ENCODE peak calls at places on chromosomes 6 and 20, in eight cellular contexts. I is tibial nerve, X is H1, Q is A549, G is tibial artery, L is colonic mucosa, T is left ventricle myocardium inferior, Y is stomach. J is an unnamed sample.

GRCh38 chr6:39184906-39185580 is 44.2 kb downstream of the KCNK5 start:
- DNase-seq in I (no peak), L (peak; percentile 90), X (no peak), Q (no peak), Y (peak; percentile 67), T (no peak), G (no peak), J (no peak)

GRCh38 chr6:165884813-165885765 is 222.0 kb upstream of the PDE10A start:
- DNase-seq in I (peak; percentile 74), Y (peak; percentile 83), T (peak; percentile 81), L (peak; percentile 71), G (peak; percentile 74), Q (peak; percentile 52), X (peak; percentile 94), J (peak; percentile 73)

GRCh38 chr6:135052939-135053338 is 1.7 kb downstream of the HBS1L start:
- DNase-seq in X (no peak), I (no peak), L (no peak), Y (no peak), G (no peak), Q (no peak), T (no peak), J (no peak)

GRCh38 chr6:121823437-121823851 is 388.0 kb downstream of the GJA1 start:
- DNase-seq in Y (no peak), G (no peak), L (no peak), X (no peak), T (no peak), Q (no peak), I (no peak), J (no peak)

GRCh38 chr6:41767112-41767946 is 12.4 kb downstream of the FRS3 start:
- DNase-seq in I (no peak), G (no peak), L (peak; percentile 68), T (peak; percentile 31), Q (no peak), X (no peak), Y (peak; percentile 86), J (no peak)

GRCh38 chr6:111727798-111728197 is 122.1 kb upstream of the TRAF3IP2 start:
- DNase-seq in Y (no peak), L (no peak), G (no peak), T (no peak), Q (no peak), I (no peak), X (no peak), J (no peak)

GRCh38 chr6:133411757-133412156 is 170.6 kb downstream of the EYA4 start:
- DNase-seq in I (no peak), Y (no peak), L (no peak), X (no peak), G (no peak), Q (no peak), T (no peak), J (no peak)

GRCh38 chr6:154112181-154112809 is 73.3 kb downstream of the OPRM1 start:
- DNase-seq in G (no peak), T (no peak), X (no peak), Q (no peak), L (no peak), Y (no peak), I (no peak), J (no peak)

GRCh38 chr20:23062632-23063031 is 13.2 kb upstream of the THBD start:
- DNase-seq in Q (no peak), T (no peak), X (no peak), L (no peak), G (no peak), I (no peak), Y (no peak), J (no peak)

GRCh38 chr6:27865952-27866369 is 46.2 kb downstream of the OR2B2 start:
- DNase-seq in Q (no peak), X (peak; percentile 71), G (no peak), I (no peak), T (no peak), Y (no peak), L (peak; percentile 58), J (no peak)

GRCh38 chr20:59788196-59788735 is 145.2 kb downstream of the SYCP2 start:
- DNase-seq in X (no peak), G (peak; percentile 35), I (no peak), L (no peak), Y (peak; percentile 9), Q (no peak), T (no peak), J (no peak)

GRCh38 chr6:42787018-42787611 is 5.3 kb downstream of the BICRAL start:
- DNase-seq in T (no peak), Q (no peak), Y (no peak), L (no peak), G (no peak), I (no peak), X (no peak), J (no peak)

GRCh38 chr20:53805895-53806384 is 212.3 kb upstream of the ZNF217 start:
- DNase-seq in X (no peak), G (no peak), L (peak; percentile 59), Y (no peak), T (no peak), Q (peak; percentile 82), I (no peak), J (no peak)

GRCh38 chr20:461254-462198 is 807 bp downstream of the TBC1D20 start:
- DNase-seq in X (peak; percentile 70), I (peak; percentile 18), G (no peak), Y (peak; percentile 51), Q (peak; percentile 76), T (peak; percentile 48), L (peak; percentile 56), J (peak; percentile 58)

GRCh38 chr6:19759117-19759880 is 77.9 kb upstream of the ID4 start:
- DNase-seq in G (no peak), I (no peak), X (no peak), T (no peak), Y (no peak), L (no peak), Q (no peak), J (no peak)

GRCh38 chr20:63322146-63322922 is 29.3 kb downstream of the COL20A1 start:
- DNase-seq in Q (no peak), I (no peak), T (no peak), Y (no peak), G (peak; percentile 55), X (no peak), L (no peak), J (peak; percentile 9)

GRCh38 chr6:90028080-90028778 is 134.0 kb downstream of the GJA10 start:
- DNase-seq in G (no peak), X (no peak), I (no peak), T (no peak), Y (no peak), Q (no peak), L (no peak), J (no peak)

GRCh38 chr20:38143238-38143645 is 21.8 kb downstream of the TGM2 start:
- DNase-seq in Y (no peak), Q (peak; percentile 65), G (no peak), L (peak; percentile 83), I (no peak), T (no peak), X (no peak), J (no peak)

GRCh38 chr6:816510-817084 is 123.7 kb upstream of the EXOC2 start:
- DNase-seq in Y (no peak), T (no peak), G (no peak), Q (no peak), X (no peak), L (no peak), I (no peak), J (no peak)

GRCh38 chr6:52523363-52524207 is 53.3 kb downstream of the TRAM2 start:
- DNase-seq in Q (no peak), L (no peak), T (no peak), X (no peak), Y (no peak), G (no peak), I (no peak), J (no peak)

DNA sequence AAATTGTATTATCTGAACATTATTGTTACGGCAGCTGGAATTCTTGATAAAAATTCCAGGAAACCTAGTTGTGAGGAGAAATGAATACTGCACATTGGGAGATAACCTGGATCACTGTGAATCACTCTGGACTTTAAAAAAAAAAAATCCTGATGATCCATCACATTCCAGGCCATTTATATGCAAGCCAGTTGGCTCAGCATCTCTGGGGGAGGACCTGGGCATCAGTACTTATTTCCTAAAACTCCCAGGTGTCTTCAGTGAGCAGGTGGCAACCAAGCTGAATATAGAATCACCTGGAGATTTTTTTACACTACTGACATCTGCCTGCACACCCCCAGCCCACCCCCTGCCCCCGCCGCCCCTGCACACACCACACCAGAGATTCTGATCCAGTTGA is 39.1 kb upstream of the SIRT5 start:
- DNase-seq in I (no peak), L (no peak), X (no peak), Q (no peak), T (no peak), G (no peak), Y (no peak), J (no peak)
- H3K4me1 ChIP-seq in I (no peaks in the 10 kb centered on the region), L (no peaks in the 10 kb centered on the region), X (peaks cover 12% of the 10 kb centered on the region), Q (no peaks in the 10 kb centered on the region), T (peaks cover 24% of the 10 kb centered on the region), G (no peaks in the 10 kb centered on the region), Y (no peaks in the 10 kb centered on the region), J (no peaks in the 10 kb centered on the region)

DNA sequence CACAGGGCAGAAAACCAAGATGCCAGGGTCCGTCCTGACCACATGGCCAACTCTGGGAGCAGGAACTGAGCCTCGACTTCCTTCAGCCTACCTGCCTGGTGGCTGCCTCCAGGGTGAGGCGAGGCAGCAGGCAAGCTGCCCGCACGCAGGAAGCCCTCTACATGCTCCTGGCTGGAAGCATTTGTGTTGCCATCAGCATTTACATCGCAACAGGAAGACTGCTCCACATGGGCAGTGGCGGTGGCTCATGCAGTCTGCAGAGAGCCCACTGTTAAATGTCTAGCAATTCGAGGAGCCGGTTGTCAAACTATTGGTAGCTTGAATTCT is 233.8 kb downstream of the SYNDIG1 start:
- DNase-seq in I (no peak), X (no peak), T (no peak), Q (no peak), L (no peak), G (no peak), Y (no peak), J (no peak)
- H3K27ac ChIP-seq in I (no peak overlapping the region), X (no peak overlapping the region), T (no peak overlapping the region), Q (no peak overlapping the region), L (no peak overlapping the region), G (no peak overlapping the region), Y (no peak overlapping the region), J (no peak overlapping the region)

GRCh38 chr6:25056130-25056529 is 120.4 kb upstream of the RIPOR2 start:
- DNase-seq in X (no peak), T (no peak), Y (no peak), L (peak; percentile 23), G (no peak), Q (no peak), I (no peak), J (no peak)
- TF ChIP-seq CTCF in X (no peak), T (no peak), Y (no peak), L (no peak), G (no peak), Q (no peak), I (no peak), J (no peak)

DNA sequence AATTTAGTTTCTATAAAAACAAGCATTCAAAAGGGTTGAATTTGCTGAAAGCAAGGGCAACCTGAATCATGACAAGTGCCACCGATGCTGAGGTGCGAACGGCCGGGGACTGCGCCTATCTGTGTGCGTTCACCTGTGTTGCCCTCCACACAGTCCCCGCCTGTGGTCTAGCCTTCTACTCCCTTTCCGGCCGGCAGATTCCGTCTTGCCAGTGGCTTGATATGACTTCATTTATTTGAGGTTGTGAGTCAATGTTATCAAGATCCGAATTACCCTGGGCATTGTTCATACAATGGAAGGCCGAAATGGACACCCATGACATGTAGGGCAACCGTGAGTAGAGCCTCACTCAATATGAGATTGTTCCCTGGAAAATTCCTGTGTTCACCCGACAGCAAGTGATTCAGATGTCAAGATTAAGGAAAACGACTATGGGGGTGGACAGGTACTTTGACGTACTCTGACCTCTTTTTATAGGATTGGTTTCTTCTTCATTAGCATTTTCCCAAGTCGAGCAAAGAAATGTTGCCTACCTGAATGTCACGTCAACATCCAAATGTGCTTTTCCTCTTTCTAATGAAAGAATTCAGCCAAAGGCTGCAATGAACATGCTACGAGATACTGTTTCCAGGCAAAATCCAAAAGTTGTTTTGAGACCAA is 41.1 kb upstream of the NEDD9 start:
- DNase-seq in T (no peak), Y (peak; percentile 51), Q (peak; percentile 6), X (no peak), I (no peak), G (no peak), L (peak; percentile 74), J (no peak)
- H3K4me1 ChIP-seq in T (peaks cover 26% of the 10 kb centered on the region), Y (peaks cover 53% of the 10 kb centered on the region), Q (peaks cover 86% of the 10 kb centered on the region), X (peaks cover 9% of the 10 kb centered on the region), I (peaks cover 9% of the 10 kb centered on the region), G (no peaks in the 10 kb centered on the region), L (peaks cover 7% of the 10 kb centered on the region), J (no peaks in the 10 kb centered on the region)